ENCODE peak calls at places on chromosomes 11 and 22, in eight cellular contexts. N is H1, H is suprapubic skin, K is SK-N-SH, C is stomach, S is upper lobe of left lung, F is vagina, A is HCT116. V is an unnamed sample. For H3K9me3, the result is how much of the 10 kb centered on the place peaks cover.

GRCh38 chr11:109894242-109894641 is 198.9 kb upstream of the ZC3H12C start:
- DNase-seq in N (no peak), H (no peak), K (no peak), C (no peak), S (no peak), F (no peak), A (no peak), V (no peak)

GRCh38 chr11:19996591-19996990 is 163.7 kb downstream of the DBX1 start:
- DNase-seq in N (no peak), H (no peak), K (peak), C (no peak), S (no peak), F (no peak), A (no peak), V (no peak)

GRCh38 chr11:19995131-19995530 is 165.1 kb downstream of the DBX1 start:
- DNase-seq in N (no peak), H (no peak), K (no peak), C (no peak), S (peak), F (no peak), A (peak), V (no peak)

GRCh38 chr11:115459563-115459962 is 44.7 kb downstream of the CADM1 start:
- DNase-seq in N (no peak), H (no peak), K (no peak), C (no peak), S (no peak), F (no peak), A (no peak), V (no peak)

GRCh38 chr11:118194835-118195627 is 18.6 kb upstream of the SCN2B start:
- DNase-seq in N (no peak), H (peak), K (no peak), C (peak), S (peak), F (no peak), A (no peak), V (peak)

GRCh38 chr11:65476632-65477270 is 22.1 kb upstream of the MALAT1 start:
- DNase-seq in N (no peak), H (no peak), K (no peak), C (peak), S (no peak), F (peak), A (no peak), V (no peak)

GRCh38 chr11:109267293-109268095 is 154.5 kb upstream of the C11orf87 start:
- DNase-seq in N (no peak), H (no peak), K (no peak), C (no peak), S (peak), F (no peak), A (no peak), V (no peak)

GRCh38 chr22:38177044-38177443 is 4.6 kb downstream of the PLA2G6 start:
- DNase-seq in N (no peak), H (no peak), K (no peak), C (no peak), S (no peak), F (no peak), A (no peak), V (no peak)

GRCh38 chr22:36641902-36642640 is 61.5 kb downstream of the CACNG2 start:
- DNase-seq in N (no peak), H (no peak), K (no peak), C (no peak), S (no peak), F (no peak), A (no peak), V (no peak)

GRCh38 chr22:40806711-40807110 is 12.4 kb downstream of the SLC25A17 start:
- DNase-seq in N (no peak), H (no peak), K (no peak), C (no peak), S (no peak), F (no peak), A (no peak), V (no peak)

GRCh38 chr11:66851698-66852465 is 5.0 kb upstream of the LRFN4 start:
- DNase-seq in N (no peak), H (peak), K (peak), C (no peak), S (no peak), F (no peak), A (no peak), V (no peak)

DNA sequence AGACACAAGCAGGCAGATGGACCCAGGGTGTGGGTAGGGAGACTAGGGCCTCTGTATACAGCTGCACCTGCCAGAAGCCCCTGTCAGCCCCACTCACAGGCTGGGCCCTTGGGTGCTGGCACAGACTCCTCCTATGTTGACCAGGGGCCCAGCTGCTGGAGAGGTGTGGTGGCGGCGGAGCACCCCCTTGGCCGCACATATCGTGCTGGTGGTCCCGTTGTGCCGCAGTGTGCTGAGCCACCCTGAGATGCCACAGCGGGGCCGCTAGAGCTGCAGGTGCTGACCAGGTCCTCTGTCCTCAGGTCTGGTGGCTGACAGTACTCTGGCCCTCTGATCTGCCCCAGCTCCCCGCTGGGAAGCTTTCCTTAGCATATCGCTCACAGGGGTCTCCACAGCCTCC is 30.2 kb upstream of the B3GAT1 start:
- DNase-seq in N (no peak), H (no peak), K (no peak), C (no peak), S (no peak), F (no peak), A (no peak), V (no peak)
- H3K9me3 ChIP-seq in N (under half), H (under half), K (under half), C (under half), S (under half), F (under half), A (under half), V (under half)

GRCh38 chr11:131481317-131481716 is 110.9 kb downstream of the NTM start:
- DNase-seq in N (no peak), H (no peak), K (no peak), C (no peak), S (no peak), F (no peak), A (no peak), V (no peak)
- TF ChIP-seq POLR2AphosphoS5 in N (no peak), H (no peak), K (no peak), C (no peak), S (no peak), F (no peak), A (no peak), V (no peak)

GRCh38 chr22:24465566-24465965 is 29.6 kb upstream of the UPB1 start:
- DNase-seq in N (no peak), H (no peak), K (no peak), C (no peak), S (no peak), F (no peak), A (peak), V (no peak)
- H3K27ac ChIP-seq in N (no peak), H (no peak), K (peak), C (no peak), S (no peak), F (no peak), A (no peak), V (no peak)

DNA sequence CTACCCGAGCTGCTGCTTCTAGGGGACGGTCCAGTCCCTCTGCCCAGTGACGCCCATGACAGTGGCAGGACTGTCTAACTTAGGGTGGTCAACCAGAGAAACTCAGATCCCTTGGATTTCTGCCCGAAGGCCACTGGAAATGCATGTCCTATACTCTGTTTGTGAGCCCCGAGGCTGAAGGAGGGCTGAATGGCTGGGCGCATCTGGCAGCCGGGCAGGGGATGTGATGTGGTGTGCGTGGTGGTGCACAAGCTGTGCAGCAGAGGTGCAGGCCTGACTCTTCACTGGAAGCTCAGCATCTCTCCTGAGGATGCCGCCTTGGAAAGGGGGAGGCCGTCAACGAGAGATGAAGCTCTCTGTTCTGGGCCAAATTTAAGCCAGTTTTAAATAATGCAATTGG is 118.8 kb upstream of the B3GAT1 start:
- DNase-seq in N (no peak), H (peak), K (no peak), C (no peak), S (peak), F (no peak), A (no peak), V (no peak)
- H3K9me3 ChIP-seq in N (under half), H (under half), K (under half), C (under half), S (under half), F (under half), A (under half), V (under half)

GRCh38 chr11:3855808-3856491 is 486 bp downstream of the STIM1 start:
- DNase-seq in N (no peak), H (peak), K (no peak), C (peak), S (peak), F (no peak), A (no peak), V (no peak)

GRCh38 chr11:3854977-3855807 is at the start of gene STIM1:
- DNase-seq in N (peak), H (peak), K (peak), C (peak), S (peak), F (peak), A (peak), V (peak)

GRCh38 chr11:3854660-3854976 is 846 bp upstream of the STIM1 start:
- DNase-seq in N (no peak), H (no peak), K (no peak), C (no peak), S (no peak), F (no peak), A (no peak), V (no peak)

GRCh38 chr11:3853545-3853842 is 2.0 kb upstream of the STIM1 start:
- DNase-seq in N (no peak), H (no peak), K (no peak), C (no peak), S (no peak), F (no peak), A (no peak), V (no peak)

DNA sequence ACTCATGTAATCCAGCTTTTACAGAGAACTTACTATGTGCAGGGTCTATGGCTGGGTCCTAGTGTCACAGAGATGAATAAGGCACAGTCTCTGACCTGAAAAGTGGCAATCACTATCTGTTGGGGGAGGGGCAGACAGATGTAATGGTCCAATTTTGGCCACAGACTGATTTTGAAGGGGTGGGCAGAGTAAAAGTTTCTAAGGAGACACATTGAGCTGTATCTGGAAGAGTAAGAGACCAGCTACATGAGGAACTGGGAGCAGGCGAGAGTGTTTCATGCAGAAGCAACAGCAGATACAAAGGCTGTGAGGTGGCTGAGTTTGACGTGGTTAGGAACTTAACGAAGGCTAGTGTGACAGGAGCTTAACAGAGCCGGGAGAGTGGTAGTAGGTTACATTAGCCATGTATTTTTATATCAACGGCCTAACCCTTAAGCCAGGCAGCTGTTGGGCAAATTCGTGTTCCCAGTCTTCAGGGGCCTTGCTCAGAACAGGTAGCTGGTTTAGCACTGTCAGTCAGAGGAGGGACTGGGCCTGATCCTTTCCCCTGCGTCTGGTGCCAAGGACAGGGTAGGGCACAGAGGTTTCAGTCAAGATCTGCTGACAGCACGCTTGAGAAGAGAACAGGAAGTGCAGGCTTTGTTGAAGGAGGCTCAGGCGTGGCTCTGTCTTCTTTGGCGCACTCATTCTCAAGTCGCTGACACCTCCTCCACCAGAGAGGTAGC is 1.4 kb upstream of the STIM1 start:
- DNase-seq in N (no peak), H (peak), K (no peak), C (peak), S (peak), F (peak), A (no peak), V (peak)
- TF ChIP-seq POLR2AphosphoS5 in N (no peak), H (no peak), K (no peak), C (no peak), S (peak), F (no peak), A (no peak), V (no peak)

GRCh38 chr11:86099727-86100320 is 30.9 kb upstream of the PICALM start:
- DNase-seq in N (no peak), H (no peak), K (peak), C (no peak), S (no peak), F (no peak), A (no peak), V (no peak)
- H3K27ac ChIP-seq in N (no peak), H (no peak), K (no peak), C (no peak), S (no peak), F (no peak), A (no peak), V (no peak)

DNA sequence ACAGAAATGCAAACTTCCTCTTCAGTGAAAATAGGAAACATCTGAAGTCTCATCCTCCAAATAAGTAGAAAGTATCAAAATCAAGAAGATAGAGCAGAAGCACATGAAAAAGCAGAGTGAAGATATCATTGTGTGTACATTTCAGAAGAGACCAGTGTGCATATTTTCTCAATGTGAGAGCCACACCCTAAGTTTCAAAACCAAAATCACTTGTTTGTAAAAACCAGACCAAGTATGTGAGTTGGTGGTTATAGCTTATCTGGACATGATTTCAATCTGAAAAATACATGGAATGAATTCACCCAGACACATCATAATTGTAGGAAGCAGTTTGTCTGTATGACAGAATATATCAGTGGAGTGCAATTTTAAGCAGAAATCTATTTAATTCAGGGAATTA is 536.0 kb downstream of the JRKL start:
- DNase-seq in N (no peak), H (no peak), K (no peak), C (no peak), S (no peak), F (no peak), A (no peak), V (no peak)
- H3K9me3 ChIP-seq in N (under half), H (under half), K (under half), C (under half), S (under half), F (under half), A (under half), V (under half)

GRCh38 chr11:76889414-76889975 is 28.8 kb downstream of the ACER3 start:
- DNase-seq in N (no peak), H (no peak), K (no peak), C (no peak), S (no peak), F (no peak), A (no peak), V (no peak)

GRCh38 chr11:76891793-76892192 is 31.1 kb downstream of the ACER3 start:
- DNase-seq in N (no peak), H (no peak), K (no peak), C (no peak), S (no peak), F (no peak), A (no peak), V (no peak)

GRCh38 chr11:76888989-76889388 is 28.3 kb downstream of the ACER3 start:
- DNase-seq in N (no peak), H (no peak), K (no peak), C (no peak), S (no peak), F (no peak), A (no peak), V (no peak)

GRCh38 chr11:76892305-76892704 is 31.6 kb downstream of the ACER3 start:
- DNase-seq in N (no peak), H (no peak), K (no peak), C (no peak), S (no peak), F (no peak), A (no peak), V (no peak)

DNA sequence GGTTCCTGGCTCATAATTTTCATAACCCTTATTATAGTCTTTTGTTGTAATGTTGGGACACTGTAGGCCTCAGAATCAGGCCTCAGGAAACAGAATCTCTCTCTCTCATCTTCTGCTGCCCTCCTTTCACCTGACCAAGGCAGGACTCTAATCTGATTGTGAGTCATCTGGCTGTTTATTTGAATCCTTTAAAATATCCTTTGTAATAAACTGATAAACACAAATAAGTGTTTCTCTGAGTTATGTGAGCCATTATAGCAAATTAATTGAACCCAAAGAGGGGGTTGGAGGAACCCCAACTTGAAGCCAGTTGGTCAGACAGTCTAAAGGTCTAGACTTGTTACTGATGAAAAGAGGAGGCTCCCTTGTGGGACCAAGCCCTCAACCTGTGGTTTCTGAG is 30.6 kb downstream of the ACER3 start:
- DNase-seq in N (no peak), H (no peak), K (no peak), C (no peak), S (no peak), F (no peak), A (no peak), V (no peak)
- TF ChIP-seq POLR2AphosphoS5 in N (no peak), H (no peak), K (no peak), C (no peak), S (no peak), F (no peak), A (no peak), V (no peak)